ENCODE peak calls at places on chromosomes 7 and 10, in seven cellular contexts. V is cardiac fibroblast, T is right cardiac atrium, G is HCT116, Z is right lobe of liver, A is GM06990, P is tibial nerve. M is an unnamed sample.
A peak's percentile ranks its signal among the peaks of the same experiment; 100 is the strongest.

GRCh38 chr7:157690058-157690832 is 353.4 kb downstream of the DNAJB6 start:
- DNase-seq in V (peak; percentile 7), T (peak; percentile 58), G (no peak), Z (peak; percentile 36), A (no peak), P (no peak), M (no peak)

GRCh38 chr10:98045785-98046389 is 15.5 kb upstream of the CRTAC1 start:
- DNase-seq in V (peak; percentile 69), T (peak; percentile 64), G (peak; percentile 60), Z (peak; percentile 61), A (no peak), P (no peak), M (peak; percentile 70)

GRCh38 chr7:54837761-54838539 is 78.9 kb upstream of the SEC61G start:
- DNase-seq in V (no peak), T (no peak), G (no peak), Z (no peak), A (no peak), P (no peak), M (no peak)

GRCh38 chr7:54541941-54542618 is at the start of gene VSTM2A:
- DNase-seq in V (no peak), T (peak; percentile 34), G (no peak), Z (no peak), A (no peak), P (no peak), M (no peak)

GRCh38 chr7:101363734-101364374 is 1.2 kb downstream of the COL26A1 start:
- DNase-seq in V (peak; percentile 62), T (peak; percentile 81), G (peak; percentile 15), Z (peak; percentile 84), A (peak; percentile 61), P (no peak), M (no peak)

GRCh38 chr10:83212632-83213349 is 926.5 kb upstream of the GHITM start:
- DNase-seq in V (peak; percentile 46), T (no peak), G (no peak), Z (no peak), A (no peak), P (no peak), M (no peak)

GRCh38 chr7:151689196-151689971 is 169.7 kb upstream of the RHEB start:
- DNase-seq in V (no peak), T (peak; percentile 84), G (no peak), Z (no peak), A (no peak), P (no peak), M (peak; percentile 69)

GRCh38 chr7:44498230-44498954 is 7.9 kb upstream of the NUDCD3 start:
- DNase-seq in V (no peak), T (no peak), G (no peak), Z (no peak), A (no peak), P (no peak), M (no peak)

GRCh38 chr7:655758-656157 is 70.7 kb upstream of the DNAAF5 start:
- DNase-seq in V (no peak), T (peak; percentile 17), G (no peak), Z (no peak), A (no peak), P (no peak), M (no peak)

GRCh38 chr7:22255834-22256233 is 101.1 kb downstream of the RAPGEF5 start:
- DNase-seq in V (no peak), T (no peak), G (no peak), Z (no peak), A (no peak), P (no peak), M (no peak)

GRCh38 chr10:122102867-122103525 is 114.0 kb downstream of the TACC2 start:
- DNase-seq in V (no peak), T (no peak), G (no peak), Z (no peak), A (no peak), P (no peak), M (no peak)

GRCh38 chr7:111401516-111401915 is 160.8 kb downstream of the IMMP2L start:
- DNase-seq in V (no peak), T (no peak), G (no peak), Z (no peak), A (no peak), P (no peak), M (no peak)

GRCh38 chr10:17805921-17806577 is 3.1 kb upstream of the MRC1 start:
- DNase-seq in V (no peak), T (peak; percentile 51), G (peak; percentile 29), Z (no peak), A (no peak), P (no peak), M (no peak)

GRCh38 chr7:155763721-155764431 is 48.4 kb downstream of the SHH start:
- DNase-seq in V (peak; percentile 73), T (no peak), G (no peak), Z (no peak), A (peak; percentile 67), P (no peak), M (no peak)

GRCh38 chr7:157674027-157674714 is 337.4 kb downstream of the DNAJB6 start:
- DNase-seq in V (no peak), T (no peak), G (no peak), Z (no peak), A (no peak), P (peak; percentile 4), M (no peak)

GRCh38 chr7:148941598-148942280 is 57.6 kb upstream of the EZH2 start:
- DNase-seq in V (peak; percentile 62), T (peak; percentile 70), G (peak; percentile 75), Z (peak; percentile 62), A (no peak), P (peak; percentile 26), M (peak; percentile 44)

GRCh38 chr10:12503311-12503710 is 154.0 kb downstream of the CAMK1D start:
- DNase-seq in V (no peak), T (no peak), G (no peak), Z (no peak), A (no peak), P (no peak), M (no peak)

GRCh38 chr7:88452648-88453047 is 146.0 kb upstream of the STEAP4 start:
- DNase-seq in V (no peak), T (no peak), G (no peak), Z (no peak), A (no peak), P (no peak), M (no peak)

GRCh38 chr7:103989785-103990775 is 622 bp upstream of the RELN start:
- DNase-seq in V (peak; percentile 43), T (peak; percentile 42), G (no peak), Z (peak; percentile 49), A (no peak), P (no peak), M (no peak)
- H3K4me3 ChIP-seq in V (peak overlapping the region; percentile 38), T (peak overlapping the region; percentile 61), G (no peak overlapping the region), Z (peak overlapping the region; percentile 54), A (peak overlapping the region; percentile 31), P (peak overlapping the region; percentile 58), M (peak overlapping the region; percentile 67)

GRCh38 chr10:89164080-89164479 is 43.0 kb downstream of the CH25H start:
- DNase-seq in V (no peak), T (no peak), G (no peak), Z (no peak), A (peak; percentile 9), P (no peak), M (no peak)

GRCh38 chr10:89160339-89160738 is 46.8 kb downstream of the CH25H start:
- DNase-seq in V (no peak), T (no peak), G (no peak), Z (no peak), A (no peak), P (no peak), M (no peak)

GRCh38 chr10:89165923-89166322 is 41.2 kb downstream of the CH25H start:
- DNase-seq in V (peak; percentile 54), T (no peak), G (no peak), Z (no peak), A (no peak), P (no peak), M (no peak)

GRCh38 chr10:89164920-89165319 is 42.2 kb downstream of the CH25H start:
- DNase-seq in V (no peak), T (no peak), G (no peak), Z (no peak), A (no peak), P (no peak), M (no peak)

DNA sequence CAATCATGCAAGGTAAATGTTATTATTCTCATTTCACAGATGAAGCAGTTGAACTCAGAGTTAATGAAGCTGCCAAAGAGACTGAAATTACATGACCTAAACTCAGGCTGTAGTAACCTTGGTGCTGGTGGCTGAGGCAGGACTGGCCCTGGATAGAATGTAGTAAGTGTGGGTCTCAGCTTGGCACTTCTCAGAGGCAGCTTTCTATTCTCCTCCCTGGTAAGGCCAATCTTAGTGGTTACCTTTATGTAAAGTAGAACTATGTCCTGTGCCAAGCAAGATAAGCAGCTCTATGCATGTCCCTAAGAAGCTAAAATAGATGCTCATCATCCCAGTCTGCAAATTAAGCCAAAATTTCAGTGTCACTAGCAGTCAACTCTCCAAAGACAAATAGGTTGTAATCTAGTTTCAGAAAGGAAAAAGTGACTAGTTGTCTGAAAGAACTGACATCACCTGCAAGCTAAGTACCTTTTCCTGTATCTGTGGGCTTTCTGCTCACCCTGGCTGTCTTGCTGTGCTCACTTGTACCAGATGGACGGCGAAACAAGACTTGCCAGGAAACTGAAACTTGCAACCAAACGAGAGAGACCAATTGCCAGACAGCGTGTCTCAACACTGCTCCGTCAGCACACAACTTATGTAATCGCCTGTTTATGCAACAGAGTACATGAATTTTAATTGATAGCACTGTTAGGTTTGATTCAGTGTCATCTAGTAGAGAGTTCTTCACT is 43.7 kb downstream of the CH25H start:
- DNase-seq in V (peak; percentile 43), T (peak; percentile 66), G (no peak), Z (peak; percentile 78), A (peak; percentile 75), P (peak; percentile 16), M (no peak)
- H3K4me3 ChIP-seq in V (no peak overlapping the region), T (no peak overlapping the region), G (no peak overlapping the region), Z (no peak overlapping the region), A (peak overlapping the region; percentile 15), P (no peak overlapping the region), M (no peak overlapping the region)

GRCh38 chr7:27138987-27139334 is 4.5 kb downstream of the HOXA5 start:
- DNase-seq in V (no peak), T (no peak), G (no peak), Z (no peak), A (no peak), P (no peak), M (no peak)
- H3K4me3 ChIP-seq in V (no peak overlapping the region), T (no peak overlapping the region), G (no peak overlapping the region), Z (no peak overlapping the region), A (no peak overlapping the region), P (peak overlapping the region; percentile 24), M (no peak overlapping the region)

DNA sequence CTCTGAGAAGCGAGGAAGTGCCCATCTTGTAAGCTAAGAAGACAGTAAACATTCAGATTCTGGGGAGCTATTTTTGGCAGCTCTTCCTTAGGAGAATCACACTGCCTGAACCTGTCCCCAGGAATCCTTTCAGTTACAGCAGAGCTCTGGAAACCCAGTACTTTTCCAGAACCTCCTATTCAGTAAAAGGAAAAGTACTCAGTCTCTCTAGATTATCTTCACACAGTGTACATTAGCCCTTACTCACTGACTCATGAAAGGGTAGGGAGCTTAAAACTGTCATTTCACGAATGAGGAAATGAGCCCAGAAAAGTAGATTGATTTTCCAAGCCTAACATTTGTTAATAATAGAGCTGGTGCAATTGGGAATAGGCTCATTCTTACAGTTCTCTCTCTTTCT is 3.9 kb upstream of the CNNM1 start:
- DNase-seq in V (no peak), T (no peak), G (no peak), Z (no peak), A (no peak), P (no peak), M (no peak)
- H3K4me3 ChIP-seq in V (no peak overlapping the region), T (no peak overlapping the region), G (no peak overlapping the region), Z (no peak overlapping the region), A (no peak overlapping the region), P (no peak overlapping the region), M (no peak overlapping the region)

M was measured in dorsolateral prefrontal cortex.